ENCODE peak calls at places on chromosomes 5 and 9, in six cellular contexts. I is stomach, G is D721Med, D is PC-3, E is dorsolateral prefrontal cortex, L is foreskin fibroblast. V is an unnamed sample.

GRCh38 chr5:170348069-170348702 is 41.0 kb downstream of the KCNMB1 start:
- DNase-seq in E (no peak), D (no peak), G (no peak), I (no peak), L (peak; percentile 7), V (no peak)

GRCh38 chr9:97873877-97874276 is 20.9 kb downstream of the FOXE1 start:
- DNase-seq in L (no peak), I (no peak), G (no peak), D (peak; percentile 73), E (no peak), V (no peak)

GRCh38 chr9:68500457-68501158 is 40.1 kb downstream of the TMEM252 start:
- DNase-seq in I (no peak), E (no peak), D (peak; percentile 90), L (no peak), G (no peak), V (no peak)

GRCh38 chr5:73213566-73213998 is 40.6 kb downstream of the TMEM174 start:
- DNase-seq in G (no peak), L (peak; percentile 54), I (no peak), E (no peak), D (peak; percentile 11), V (no peak)

GRCh38 chr9:97632406-97632991 is 669 bp downstream of the TSTD2 start:
- DNase-seq in E (peak; percentile 31), G (no peak), D (no peak), L (peak; percentile 68), I (peak; percentile 56), V (no peak)

GRCh38 chr9:17962747-17963146 is 383.9 kb downstream of the SH3GL2 start:
- DNase-seq in D (no peak), L (no peak), G (no peak), E (no peak), I (no peak), V (no peak)

GRCh38 chr5:80246995-80247729 is 8.7 kb downstream of the SERINC5 start:
- DNase-seq in D (peak; percentile 76), E (no peak), I (peak; percentile 62), G (no peak), L (peak; percentile 90), V (no peak)

GRCh38 chr5:146516151-146516475 is at the start of gene GPR151:
- DNase-seq in I (no peak), L (peak; percentile 35), D (no peak), G (no peak), E (no peak), V (no peak)

GRCh38 chr9:116417464-116417863 is 263.9 kb downstream of the PAPPA start:
- DNase-seq in I (no peak), E (no peak), D (no peak), G (no peak), L (peak; percentile 34), V (no peak)

GRCh38 chr5:10198021-10198420 is 51.7 kb downstream of the ATPSCKMT start:
- DNase-seq in G (no peak), E (no peak), I (no peak), D (no peak), L (no peak), V (no peak)

GRCh38 chr5:10199700-10200099 is 50.0 kb downstream of the ATPSCKMT start:
- DNase-seq in I (no peak), E (no peak), D (no peak), L (peak; percentile 35), G (no peak), V (no peak)

GRCh38 chr5:10202089-10202753 is 47.5 kb downstream of the ATPSCKMT start:
- DNase-seq in G (no peak), L (no peak), E (no peak), I (no peak), D (no peak), V (no peak)

DNA sequence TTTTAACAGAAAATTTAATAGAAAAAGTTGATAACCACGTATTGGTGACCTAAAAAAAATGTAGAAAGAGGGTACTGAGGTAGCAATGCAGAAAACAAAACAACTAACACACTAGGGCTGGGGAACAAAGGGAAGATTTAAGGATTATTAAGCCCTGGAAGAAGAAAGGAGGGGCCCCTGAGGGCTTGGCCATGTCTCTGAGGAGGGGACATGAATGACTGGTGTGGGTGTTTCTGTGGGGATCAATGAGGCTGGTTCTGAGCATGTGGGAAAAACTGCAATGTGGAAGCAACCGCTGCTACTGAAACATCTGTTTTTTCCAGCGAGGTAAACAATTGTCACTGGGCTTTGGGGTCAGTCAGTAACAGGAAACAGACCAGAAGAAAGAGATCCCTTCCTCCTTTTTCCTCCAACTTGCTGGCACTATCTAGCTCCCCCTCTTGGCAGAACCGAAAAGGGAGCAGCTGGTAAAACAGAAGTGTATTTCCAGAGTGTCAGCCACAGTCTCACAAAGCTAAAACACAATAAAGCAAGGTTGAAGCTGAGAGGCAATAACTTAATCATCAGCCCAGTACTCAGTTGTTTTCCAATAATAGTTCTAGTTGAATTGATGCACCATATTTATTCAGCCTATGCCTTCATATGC is 48.3 kb downstream of the ATPSCKMT start:
- DNase-seq in G (no peak), I (no peak), D (no peak), E (no peak), L (peak; percentile 9), V (no peak)
- TF ChIP-seq CTCF in G (peak; percentile 23), I (no peak), D (peak; percentile 69), E (no peak), L (peak; percentile 50), V (no peak)

DNA sequence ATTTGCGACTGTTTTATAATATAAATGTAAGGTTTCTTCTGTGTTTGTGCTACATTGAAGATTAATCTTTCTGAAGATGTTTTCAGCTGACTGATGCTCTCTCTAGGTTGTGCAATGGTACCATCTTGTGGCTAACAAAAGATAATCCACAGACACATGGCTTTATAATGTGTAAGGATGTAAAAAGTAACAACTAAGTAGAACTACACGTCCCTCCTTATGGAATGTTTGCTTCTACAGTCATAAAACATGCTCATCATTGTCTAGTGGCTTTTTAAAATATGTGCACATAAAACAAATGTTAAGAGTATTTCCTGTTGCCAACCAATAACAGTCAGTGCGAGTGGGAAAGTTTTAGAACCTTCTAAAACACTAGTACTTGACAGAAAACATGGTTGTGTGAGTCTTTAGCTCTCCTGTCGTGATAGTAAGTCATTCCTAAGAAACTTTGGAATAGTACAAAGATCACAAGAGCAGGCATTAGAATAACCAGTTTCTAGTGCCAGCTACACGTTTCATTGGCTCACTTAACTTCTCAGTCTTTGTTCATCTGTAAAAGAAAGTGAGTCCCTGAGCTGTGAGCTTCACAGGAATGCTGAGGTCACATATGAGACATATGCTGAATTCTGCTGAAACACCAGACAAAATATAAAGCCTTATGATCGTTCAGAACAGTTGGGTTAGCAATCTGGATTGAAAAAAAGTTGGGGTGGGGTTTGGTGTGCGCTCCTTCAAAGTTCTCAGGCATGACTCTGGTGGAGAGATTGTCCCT is 75.7 kb upstream of the GLIS3 start:
- DNase-seq in I (no peak), L (peak; percentile 66), D (peak; percentile 69), G (no peak), E (no peak), V (no peak)
- TF ChIP-seq CTCF in I (no peak), L (peak; percentile 45), D (peak; percentile 73), G (peak; percentile 46), E (peak; percentile 58), V (no peak)

GRCh38 chr9:103399535-103399934 is 404.4 kb downstream of the CYLC2 start:
- DNase-seq in G (no peak), D (no peak), L (no peak), I (no peak), E (no peak), V (no peak)

GRCh38 chr9:103397868-103398600 is 402.9 kb downstream of the CYLC2 start:
- DNase-seq in G (no peak), E (peak; percentile 42), D (peak; percentile 45), I (peak; percentile 27), L (no peak), V (no peak)
- TF ChIP-seq CTCF in G (peak; percentile 58), E (peak; percentile 65), D (peak; percentile 57), I (peak; percentile 36), L (peak; percentile 35), V (no peak)

DNA sequence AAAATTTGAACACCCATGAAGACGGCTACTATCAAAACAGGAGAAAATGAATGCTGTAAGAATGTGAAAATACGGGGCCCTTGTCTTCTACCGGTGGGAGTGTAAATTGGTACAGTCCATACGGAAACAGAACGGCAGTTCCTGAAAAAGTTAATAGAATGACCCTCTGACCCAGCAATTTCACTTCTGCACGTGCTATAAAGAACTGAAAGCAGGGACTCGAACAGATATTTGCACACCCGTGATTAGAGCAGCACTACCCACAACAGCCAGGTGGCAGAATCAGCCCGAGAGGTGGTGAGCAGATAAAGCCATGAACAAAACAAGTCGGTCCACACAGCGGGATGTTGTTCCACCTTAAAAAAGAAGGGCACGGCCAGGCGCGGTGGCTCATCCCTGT is 22.6 kb upstream of the SLC12A7 start:
- DNase-seq in I (peak; percentile 77), L (no peak), E (no peak), D (peak; percentile 7), G (no peak), V (no peak)
- TF ChIP-seq CTCF in I (peak; percentile 79), L (no peak), E (no peak), D (peak; percentile 35), G (no peak), V (no peak)

GRCh38 chr5:154386952-154387629 is 58.7 kb upstream of the SAP30L start:
- DNase-seq in L (no peak), E (no peak), I (no peak), G (no peak), D (no peak), V (no peak)
- TF ChIP-seq CTCF in L (no peak), E (no peak), I (no peak), G (no peak), D (no peak), V (no peak)

GRCh38 chr5:143030349-143030748 is 260.2 kb downstream of the ARHGAP26 start:
- DNase-seq in E (no peak), G (no peak), I (no peak), L (no peak), D (no peak), V (no peak)
- TF ChIP-seq CTCF in E (no peak), G (no peak), I (no peak), L (no peak), D (no peak), V (no peak)

DNA sequence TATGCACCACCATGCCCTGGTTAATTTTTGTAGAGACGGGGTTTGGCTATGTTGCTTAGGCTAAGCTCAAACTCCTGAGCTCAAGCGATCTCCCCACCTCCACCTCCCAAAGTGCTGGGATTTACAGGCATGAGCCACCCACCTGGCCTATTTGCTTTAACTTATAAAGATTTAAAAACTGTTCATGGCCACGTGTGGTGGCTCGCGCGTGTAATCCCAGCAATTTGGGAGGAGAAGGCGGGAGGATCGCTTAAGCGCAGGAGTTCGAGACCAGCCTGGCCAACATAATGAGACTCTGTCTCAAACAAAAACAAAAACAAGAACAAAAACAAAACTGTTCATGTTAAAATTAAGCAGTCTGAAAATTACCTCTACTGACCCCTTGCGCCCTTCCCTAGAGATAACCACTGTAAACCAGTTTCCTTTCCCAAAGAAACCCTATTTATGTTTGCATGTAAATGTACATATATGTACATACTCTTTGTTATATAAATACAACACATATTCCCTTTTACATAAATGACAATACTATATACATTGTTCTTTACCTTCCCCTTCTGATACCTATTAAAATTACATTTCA is 1.5 kb downstream of the AK6 start:
- DNase-seq in E (no peak), I (no peak), D (peak; percentile 4), G (no peak), L (no peak), V (no peak)
- TF ChIP-seq CTCF in E (no peak), I (no peak), D (peak; percentile 33), G (no peak), L (no peak), V (no peak)

V was measured in activated B cell treated with CpG ODN at 0.5 μM for 24 hours.